ENCODE peak calls at places on chromosomes 3 and 15, in eight cellular contexts. Q is substantia nigra; F is stimulated activated CD4-positive, alpha-beta T cell treated with anti-CD3 and anti-CD28 coated beads, Interleukin-12 subunit alpha, Interleukin-12 subunit beta, amount 100 ng/mL, for 4 hours; B is MCF 10A; X is T-helper 9 cell; U is left lung; S is mesenchymal stem cell; N is midbrain. G is an unnamed sample.

GRCh38 chr15:74431116-74431515 is 2.6 kb downstream of the SEMA7A start:
- DNase-seq in F (no peak), X (no peak), S (no peak), N (no peak), B (no peak), Q (no peak), U (peak), G (no peak)

GRCh38 chr3:122510878-122511481 is 3.8 kb downstream of the KPNA1 start:
- DNase-seq in U (no peak), F (no peak), S (no peak), Q (no peak), B (peak), N (no peak), X (no peak), G (no peak)

GRCh38 chr15:99744142-99744541 is 10.9 kb upstream of the LYSMD4 start:
- DNase-seq in X (no peak), F (no peak), B (no peak), S (no peak), Q (no peak), U (no peak), N (no peak), G (no peak)

GRCh38 chr3:104323226-104323625 is 1043.5 kb upstream of the ALCAM start:
- DNase-seq in N (no peak), F (no peak), B (no peak), Q (no peak), X (no peak), U (no peak), S (no peak), G (no peak)

GRCh38 chr3:196996454-196997265 is 28.0 kb upstream of the PIGZ start:
- DNase-seq in X (no peak), B (peak), S (no peak), F (no peak), Q (no peak), U (no peak), N (no peak), G (no peak)

GRCh38 chr3:131036200-131036816 is 9.6 kb downstream of the NEK11 start:
- DNase-seq in Q (no peak), X (no peak), F (no peak), S (peak), N (no peak), U (no peak), B (peak), G (no peak)

GRCh38 chr3:39981547-39982184 is 172.3 kb downstream of the MYRIP start:
- DNase-seq in N (no peak), U (no peak), S (no peak), Q (no peak), B (no peak), X (no peak), F (no peak), G (peak)

GRCh38 chr15:82963356-82964341 is 11.1 kb upstream of the HOMER2 start:
- DNase-seq in U (no peak), Q (no peak), X (no peak), S (no peak), B (peak), F (no peak), N (no peak), G (no peak)

GRCh38 chr15:101526442-101526841 is 36.9 kb upstream of the PCSK6 start:
- DNase-seq in S (no peak), U (no peak), B (no peak), N (no peak), X (no peak), F (no peak), Q (no peak), G (no peak)

GRCh38 chr3:30319713-30320112 is 286.7 kb upstream of the TGFBR2 start:
- DNase-seq in X (peak), U (no peak), F (peak), Q (no peak), N (no peak), S (peak), B (peak), G (peak)

GRCh38 chr15:99169769-99170311 is 65.0 kb downstream of the SYNM start:
- DNase-seq in N (no peak), Q (no peak), F (no peak), B (no peak), X (no peak), S (peak), U (no peak), G (no peak)

GRCh38 chr3:13528217-13528801 is 20.6 kb upstream of the FBLN2 start:
- DNase-seq in B (peak), Q (no peak), N (no peak), F (no peak), S (peak), X (no peak), U (no peak), G (no peak)

GRCh38 chr3:111769965-111770364 is 89.1 kb upstream of the PHLDB2 start:
- DNase-seq in S (no peak), X (no peak), U (no peak), B (no peak), Q (no peak), F (no peak), N (no peak), G (no peak)

GRCh38 chr3:15523660-15524417 is 2.3 kb upstream of the COLQ start:
- DNase-seq in S (no peak), N (no peak), U (no peak), Q (no peak), X (no peak), F (no peak), B (no peak), G (no peak)

GRCh38 chr3:178684881-178685590 is 148.8 kb downstream of the KCNMB2 start:
- DNase-seq in U (no peak), F (no peak), X (no peak), Q (no peak), S (no peak), B (peak), N (no peak), G (no peak)

GRCh38 chr3:159263750-159264561 is 462.1 kb downstream of the MFSD1 start:
- DNase-seq in Q (no peak), U (no peak), F (no peak), X (no peak), S (peak), N (peak), B (peak), G (peak)

GRCh38 chr3:40070816-40071215 is 238.7 kb upstream of the EIF1B start:
- DNase-seq in S (no peak), B (no peak), U (no peak), X (no peak), F (no peak), N (no peak), Q (no peak), G (no peak)

GRCh38 chr3:120475722-120476385 is 25.1 kb upstream of the FSTL1 start:
- DNase-seq in B (no peak), Q (no peak), X (no peak), F (no peak), N (no peak), U (no peak), S (no peak), G (no peak)

GRCh38 chr15:90212221-90213079 is 11.3 kb downstream of the SEMA4B start:
- DNase-seq in X (no peak), B (peak), S (no peak), N (no peak), Q (no peak), U (no peak), F (no peak), G (no peak)

GRCh38 chr3:119582178-119582577 is 2.9 kb downstream of the ADPRH start:
- DNase-seq in N (no peak), U (no peak), F (peak), Q (no peak), S (peak), X (no peak), B (peak), G (no peak)

GRCh38 chr15:52727825-52728224 is 48.6 kb upstream of the ATOSA start:
- DNase-seq in B (no peak), U (no peak), X (no peak), S (no peak), F (no peak), N (no peak), Q (no peak), G (peak)

GRCh38 chr15:26722621-26723160 is 50.2 kb downstream of the GABRB3 start:
- DNase-seq in U (no peak), B (no peak), F (no peak), S (no peak), Q (no peak), N (no peak), X (no peak), G (no peak)

GRCh38 chr3:13019243-13019701 is 54.0 kb downstream of the IQSEC1 start:
- DNase-seq in F (no peak), S (peak), U (peak), N (peak), B (peak), X (no peak), Q (no peak), G (no peak)

GRCh38 chr15:88636039-88636438 is 2.8 kb upstream of the ISG20 start:
- DNase-seq in S (no peak), N (no peak), Q (no peak), F (no peak), B (peak), U (no peak), X (peak), G (no peak)

G was measured in endothelial cell of umbilical vein.